ENCODE peak calls at places on chromosomes 6 and 20, in six cellular contexts. F, V, G, M, H and T are unnamed samples. For H3K4me1, the result is how much of the 10 kb centered on the place peaks cover.

GRCh38 chr6:165872311-165872710 is 209.3 kb upstream of the PDE10A start:
- DNase-seq in F (no peak), V (no peak), G (no peak), M (no peak), H (no peak), T (no peak)

GRCh38 chr6:30696432-30696831 is 5.6 kb upstream of the NRM start:
- DNase-seq in F (no peak), V (no peak), G (no peak), M (no peak), H (peak), T (no peak)

GRCh38 chr6:108736832-108737231 is 111.4 kb upstream of the ARMC2 start:
- DNase-seq in F (peak), V (no peak), G (no peak), M (no peak), H (peak), T (peak)

GRCh38 chr6:143621159-143621873 is 56.4 kb upstream of the PHACTR2 start:
- DNase-seq in F (no peak), V (no peak), G (no peak), M (no peak), H (no peak), T (no peak)

GRCh38 chr6:149213829-149214228 is 103.7 kb upstream of the TAB2 start:
- DNase-seq in F (peak), V (no peak), G (no peak), M (no peak), H (no peak), T (no peak)

GRCh38 chr6:149846321-149846720 is 17.8 kb downstream of the LRP11 start:
- DNase-seq in F (peak), V (peak), G (no peak), M (no peak), H (peak), T (no peak)

GRCh38 chr20:33415948-33416347 is 14.6 kb upstream of the CDK5RAP1 start:
- DNase-seq in F (peak), V (no peak), G (peak), M (peak), H (peak), T (no peak)

GRCh38 chr6:131694832-131695426 is 6.3 kb downstream of the OR2A4 start:
- DNase-seq in F (peak), V (no peak), G (peak), M (peak), H (peak), T (peak)

GRCh38 chr6:129345890-129346289 is 364.1 kb downstream of the ARHGAP18 start:
- DNase-seq in F (peak), V (no peak), G (no peak), M (no peak), H (no peak), T (no peak)

GRCh38 chr6:50147371-50147770 is 97.6 kb upstream of the DEFB112 start:
- DNase-seq in F (peak), V (no peak), G (no peak), M (no peak), H (no peak), T (no peak)

GRCh38 chr6:7811441-7811840 is 85.5 kb downstream of the BMP6 start:
- DNase-seq in F (no peak), V (no peak), G (no peak), M (no peak), H (no peak), T (no peak)

DNA sequence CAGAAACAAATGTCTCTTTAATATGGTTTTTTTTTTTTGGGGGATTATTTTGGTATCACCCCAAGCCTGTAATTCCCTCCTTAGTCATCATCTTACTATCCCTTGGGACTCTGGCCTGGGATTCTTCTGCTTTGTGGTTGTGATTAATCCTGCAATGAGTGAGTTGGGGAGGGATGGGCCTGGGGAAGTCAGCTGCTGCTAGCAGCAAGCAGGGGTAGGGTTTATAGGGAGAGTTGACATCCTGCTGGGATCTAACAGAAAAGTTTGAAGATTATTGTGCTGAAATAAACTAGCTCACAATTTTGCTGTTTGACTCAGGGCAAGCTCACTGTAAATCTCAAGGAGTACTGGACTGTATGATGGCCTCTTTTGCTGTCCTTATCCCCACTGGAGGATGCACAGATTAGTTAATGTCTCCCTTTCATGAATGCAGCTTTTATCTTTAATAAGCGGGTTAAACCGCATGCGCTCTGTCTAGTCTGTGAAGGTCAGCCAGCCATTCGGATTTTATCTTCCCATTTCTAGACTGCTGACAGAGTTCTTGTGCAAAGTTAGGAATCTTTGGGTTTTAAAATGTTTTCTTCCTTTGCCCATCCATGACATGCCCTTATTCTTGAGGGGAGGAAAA is 83.4 kb downstream of the JARID2 start:
- DNase-seq in F (peak), V (no peak), G (no peak), M (no peak), H (no peak), T (peak)
- H3K4me1 ChIP-seq in F (under half), V (under half), G (under half), M (under half), H (under half), T (under half)

GRCh38 chr6:100457251-100457990 is 7.3 kb downstream of the SIM1 start:
- DNase-seq in F (no peak), V (no peak), G (no peak), M (peak), H (peak), T (no peak)

GRCh38 chr6:100460650-100461204 is 4.0 kb downstream of the SIM1 start:
- DNase-seq in F (no peak), V (no peak), G (no peak), M (peak), H (no peak), T (no peak)

GRCh38 chr6:100456881-100457220 is 7.9 kb downstream of the SIM1 start:
- DNase-seq in F (no peak), V (no peak), G (no peak), M (peak), H (no peak), T (no peak)

GRCh38 chr6:100459291-100459690 is 5.4 kb downstream of the SIM1 start:
- DNase-seq in F (no peak), V (no peak), G (no peak), M (no peak), H (no peak), T (no peak)

GRCh38 chr6:100458841-100459154 is 5.9 kb downstream of the SIM1 start:
- DNase-seq in F (no peak), V (no peak), G (no peak), M (no peak), H (no peak), T (no peak)
- H3K4me3 ChIP-seq in F (no peak), V (no peak), G (no peak), M (no peak), H (no peak), T (no peak)

DNA sequence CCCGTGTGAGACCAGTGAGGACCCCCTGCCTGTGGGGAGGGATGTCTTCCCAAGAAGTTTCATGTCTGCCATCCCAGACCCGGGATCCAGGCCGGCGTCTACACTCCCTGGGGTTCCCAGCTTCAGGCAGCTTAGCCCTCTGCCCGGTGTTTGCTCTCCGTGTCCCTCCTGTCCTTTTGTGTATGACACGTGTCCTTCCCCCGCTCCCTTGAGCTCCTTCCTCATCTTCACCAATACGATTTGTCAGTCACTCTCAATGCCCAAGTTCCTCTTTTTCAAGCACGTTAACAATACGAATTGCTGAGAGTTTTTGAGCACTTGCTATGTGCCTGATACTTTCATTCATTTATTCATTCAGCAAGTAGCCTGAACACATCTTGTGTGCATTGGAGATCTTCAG is 115.6 kb upstream of the PTPN1 start:
- DNase-seq in F (no peak), V (no peak), G (no peak), M (no peak), H (no peak), T (no peak)
- H3K4me1 ChIP-seq in F (under half), V (under half), G (under half), M (under half), H (under half), T (under half)

DNA sequence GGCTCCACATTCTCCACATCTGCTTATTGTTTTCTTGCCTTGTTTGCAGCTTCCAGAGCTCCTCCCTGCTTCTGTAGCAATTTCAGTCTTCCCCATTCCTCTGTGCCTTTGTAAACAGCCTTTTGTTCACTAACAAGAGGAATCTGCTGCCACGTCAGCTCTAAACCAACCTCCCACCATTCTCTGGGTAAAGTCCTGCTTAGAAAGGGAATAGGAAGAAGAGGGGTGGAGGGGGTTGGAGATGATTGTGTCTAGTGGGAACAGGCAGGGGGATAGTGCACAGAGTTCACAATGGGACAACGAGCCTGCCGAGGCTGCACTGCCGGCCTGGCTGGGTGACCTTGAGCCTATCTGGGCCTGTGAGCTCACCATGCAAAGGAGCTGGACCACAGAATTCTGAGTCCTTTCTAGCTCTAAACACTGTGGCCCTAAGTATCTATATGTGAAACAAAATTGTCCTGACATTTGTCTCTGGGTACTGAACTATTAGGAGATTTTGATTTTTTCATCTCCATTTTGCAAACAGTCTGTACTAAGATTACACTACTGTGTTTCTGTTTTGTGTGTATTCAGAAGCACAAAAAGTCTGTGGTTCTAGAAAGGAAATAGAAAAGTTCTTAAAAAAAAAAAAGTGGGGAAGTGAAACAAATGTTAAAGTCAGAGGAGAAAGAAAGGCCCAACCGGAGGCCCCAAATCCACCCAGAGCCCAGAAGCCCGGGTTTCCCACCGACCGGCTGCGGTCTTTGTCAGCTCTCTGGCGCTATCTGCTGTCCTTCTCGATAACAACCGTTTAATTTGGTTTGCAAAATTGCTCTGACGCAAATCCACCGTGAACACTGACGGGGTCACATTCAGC is 1.4 kb upstream of the PRND start:
- DNase-seq in F (peak), V (peak), G (peak), M (peak), H (peak), T (peak)
- H3K4me3 ChIP-seq in F (no peak), V (no peak), G (no peak), M (no peak), H (no peak), T (no peak)

GRCh38 chr6:158005626-158006180 is 24.0 kb downstream of the SYNJ2 start:
- DNase-seq in F (no peak), V (no peak), G (no peak), M (no peak), H (no peak), T (no peak)
- H3K4me1 ChIP-seq in F (half or more), V (under half), G (under half), M (under half), H (under half), T (under half)

GRCh38 chr20:61821698-61822097 is 244.0 kb downstream of the TAF4 start:
- DNase-seq in F (no peak), V (no peak), G (no peak), M (no peak), H (no peak), T (peak)

GRCh38 chr20:61819921-61820825 is 245.5 kb downstream of the TAF4 start:
- DNase-seq in F (no peak), V (no peak), G (no peak), M (no peak), H (no peak), T (no peak)

GRCh38 chr20:61817575-61817974 is 248.1 kb downstream of the TAF4 start:
- DNase-seq in F (no peak), V (no peak), G (no peak), M (no peak), H (no peak), T (peak)

GRCh38 chr20:61818746-61819483 is 246.8 kb downstream of the TAF4 start:
- DNase-seq in F (no peak), V (no peak), G (no peak), M (no peak), H (no peak), T (no peak)

GRCh38 chr20:61819484-61819846 is 246.2 kb downstream of the TAF4 start:
- DNase-seq in F (no peak), V (no peak), G (no peak), M (no peak), H (no peak), T (peak)
- H3K4me3 ChIP-seq in F (no peak), V (no peak), G (no peak), M (no peak), H (no peak), T (no peak)

GRCh38 chr20:37936041-37936440 is 33.1 kb downstream of the VSTM2L start:
- DNase-seq in F (no peak), V (no peak), G (no peak), M (no peak), H (no peak), T (no peak)
- H3K4me1 ChIP-seq in F (under half), V (under half), G (under half), M (under half), H (under half), T (under half)